ENCODE peak calls at places on chromosomes 6 and 20, in nine cellular contexts. Y, R, H, V, F, A, T, M and W are unnamed samples.

GRCh38 chr6:17584241-17584803 is 15.8 kb upstream of the FAM8A1 start:
- DNase-seq in Y (peak; percentile 58), R (peak; percentile 87), H (no peak), V (peak; percentile 52), F (no peak), A (peak; percentile 53), T (no peak), M (peak; percentile 72), W (no peak)

GRCh38 chr6:159163901-159164370 is 5.3 kb upstream of the FNDC1 start:
- DNase-seq in Y (no peak), R (peak; percentile 93), H (no peak), V (no peak), F (no peak), A (no peak), T (no peak), M (peak; percentile 83), W (no peak)

GRCh38 chr6:6623553-6623952 is 35.0 kb downstream of the LY86 start:
- DNase-seq in Y (no peak), R (no peak), H (no peak), V (no peak), F (no peak), A (no peak), T (no peak), M (no peak), W (no peak)

GRCh38 chr20:3798405-3798768 is 2.3 kb downstream of the CDC25B start:
- DNase-seq in Y (no peak), R (no peak), H (no peak), V (no peak), F (peak; percentile 33), A (no peak), T (peak; percentile 43), M (no peak), W (no peak)

GRCh38 chr6:4299476-4299875 is 164.1 kb upstream of the ECI2 start:
- DNase-seq in Y (peak; percentile 88), R (no peak), H (no peak), V (no peak), F (no peak), A (no peak), T (no peak), M (no peak), W (no peak)

GRCh38 chr20:4471221-4471620 is 250.5 kb upstream of the PRND start:
- DNase-seq in Y (no peak), R (no peak), H (no peak), V (no peak), F (no peak), A (no peak), T (no peak), M (peak; percentile 55), W (no peak)

GRCh38 chr6:170279977-170280688 is 10.7 kb downstream of the DLL1 start:
- DNase-seq in Y (no peak), R (peak; percentile 33), H (peak; percentile 82), V (no peak), F (peak; percentile 91), A (peak; percentile 58), T (peak; percentile 86), M (no peak), W (peak; percentile 86)

GRCh38 chr20:36647194-36648121 is 1.5 kb upstream of the SLA2 start:
- DNase-seq in Y (no peak), R (no peak), H (no peak), V (no peak), F (no peak), A (no peak), T (peak; percentile 14), M (no peak), W (no peak)

GRCh38 chr6:134363323-134364039 is 45.6 kb upstream of the SGK1 start:
- DNase-seq in Y (peak; percentile 98), R (no peak), H (no peak), V (no peak), F (no peak), A (no peak), T (no peak), M (peak; percentile 85), W (no peak)

GRCh38 chr20:50433001-50433400 is 77.2 kb upstream of the PTPN1 start:
- DNase-seq in Y (no peak), R (no peak), H (no peak), V (no peak), F (no peak), A (no peak), T (no peak), M (no peak), W (no peak)

DNA sequence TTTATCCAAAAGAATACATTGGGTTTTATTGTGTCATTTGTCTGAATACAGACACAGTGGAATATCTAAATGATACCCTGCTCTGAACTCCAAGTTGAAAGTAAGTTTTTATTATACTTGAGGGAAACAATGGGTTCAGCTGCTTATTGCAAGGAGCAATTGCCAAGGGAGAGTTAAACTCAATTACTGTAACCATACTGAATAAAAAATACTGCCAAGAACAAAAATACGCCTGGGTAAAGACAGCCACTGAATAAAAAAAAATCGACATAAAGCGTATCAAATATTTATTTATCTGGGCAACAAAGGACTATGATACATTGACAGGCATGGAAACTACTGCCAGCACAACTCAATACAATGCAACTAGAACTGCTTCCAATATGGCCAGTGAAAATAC is 18.1 kb downstream of the TFAP2A start:
- DNase-seq in Y (no peak), R (no peak), H (no peak), V (no peak), F (no peak), A (no peak), T (no peak), M (no peak), W (no peak)
- H3K4me1 ChIP-seq in Y (peaks cover 31% of the 10 kb centered on the region), R (no peaks in the 10 kb centered on the region), H (no peaks in the 10 kb centered on the region), V (no peaks in the 10 kb centered on the region), F (no peaks in the 10 kb centered on the region), A (no peaks in the 10 kb centered on the region), T (no peaks in the 10 kb centered on the region), M (no peaks in the 10 kb centered on the region), W (no peaks in the 10 kb centered on the region)

GRCh38 chr20:45779011-45779915 is 12.4 kb downstream of the WFDC3 start:
- DNase-seq in Y (peak; percentile 99), R (peak; percentile 98), H (peak; percentile 88), V (peak; percentile 66), F (peak; percentile 80), A (peak; percentile 69), T (peak; percentile 90), M (peak; percentile 100), W (peak; percentile 90)

GRCh38 chr20:45776931-45777330 is 14.8 kb downstream of the WFDC3 start:
- DNase-seq in Y (no peak), R (no peak), H (no peak), V (no peak), F (no peak), A (no peak), T (no peak), M (no peak), W (no peak)

GRCh38 chr20:45774933-45775332 is 16.8 kb downstream of the WFDC3 start:
- DNase-seq in Y (no peak), R (no peak), H (peak; percentile 49), V (no peak), F (no peak), A (no peak), T (no peak), M (no peak), W (no peak)

GRCh38 chr20:45772693-45773092 is 19.0 kb downstream of the WFDC3 start:
- DNase-seq in Y (no peak), R (no peak), H (no peak), V (no peak), F (no peak), A (no peak), T (no peak), M (no peak), W (no peak)

GRCh38 chr20:45775411-45775810 is 16.3 kb downstream of the WFDC3 start:
- DNase-seq in Y (no peak), R (no peak), H (no peak), V (no peak), F (no peak), A (no peak), T (no peak), M (no peak), W (no peak)
- TF ChIP-seq CTCF in Y (no peak), R (no peak), H (no peak), V (no peak), F (no peak), A (no peak), T (no peak), M (no peak), W (no peak)

GRCh38 chr6:34773906-34774305 is 16.6 kb downstream of the SNRPC start:
- DNase-seq in Y (no peak), R (no peak), H (no peak), V (no peak), F (no peak), A (no peak), T (no peak), M (no peak), W (no peak)
- H3K36me3 ChIP-seq in Y (peaks cover 15% of the 10 kb centered on the region), R (peaks cover 31% of the 10 kb centered on the region), H (no peaks in the 10 kb centered on the region), V (peaks cover 80% of the 10 kb centered on the region), F (peaks cover 4% of the 10 kb centered on the region), A (peaks cover 87% of the 10 kb centered on the region), T (no peaks in the 10 kb centered on the region), M (peaks cover 4% of the 10 kb centered on the region), W (no peaks in the 10 kb centered on the region)

GRCh38 chr6:156786652-156787051 is 9.5 kb downstream of the ARID1B start:
- DNase-seq in Y (no peak), R (no peak), H (no peak), V (no peak), F (no peak), A (no peak), T (no peak), M (no peak), W (no peak)

GRCh38 chr6:156789081-156789943 is 12.1 kb downstream of the ARID1B start:
- DNase-seq in Y (no peak), R (no peak), H (no peak), V (no peak), F (no peak), A (no peak), T (no peak), M (no peak), W (no peak)

GRCh38 chr6:156791261-156791850 is 14.2 kb downstream of the ARID1B start:
- DNase-seq in Y (peak; percentile 67), R (peak; percentile 81), H (no peak), V (peak; percentile 27), F (no peak), A (no peak), T (no peak), M (peak; percentile 62), W (no peak)

GRCh38 chr6:156790711-156791110 is 13.5 kb downstream of the ARID1B start:
- DNase-seq in Y (no peak), R (no peak), H (no peak), V (no peak), F (no peak), A (no peak), T (no peak), M (no peak), W (no peak)

DNA sequence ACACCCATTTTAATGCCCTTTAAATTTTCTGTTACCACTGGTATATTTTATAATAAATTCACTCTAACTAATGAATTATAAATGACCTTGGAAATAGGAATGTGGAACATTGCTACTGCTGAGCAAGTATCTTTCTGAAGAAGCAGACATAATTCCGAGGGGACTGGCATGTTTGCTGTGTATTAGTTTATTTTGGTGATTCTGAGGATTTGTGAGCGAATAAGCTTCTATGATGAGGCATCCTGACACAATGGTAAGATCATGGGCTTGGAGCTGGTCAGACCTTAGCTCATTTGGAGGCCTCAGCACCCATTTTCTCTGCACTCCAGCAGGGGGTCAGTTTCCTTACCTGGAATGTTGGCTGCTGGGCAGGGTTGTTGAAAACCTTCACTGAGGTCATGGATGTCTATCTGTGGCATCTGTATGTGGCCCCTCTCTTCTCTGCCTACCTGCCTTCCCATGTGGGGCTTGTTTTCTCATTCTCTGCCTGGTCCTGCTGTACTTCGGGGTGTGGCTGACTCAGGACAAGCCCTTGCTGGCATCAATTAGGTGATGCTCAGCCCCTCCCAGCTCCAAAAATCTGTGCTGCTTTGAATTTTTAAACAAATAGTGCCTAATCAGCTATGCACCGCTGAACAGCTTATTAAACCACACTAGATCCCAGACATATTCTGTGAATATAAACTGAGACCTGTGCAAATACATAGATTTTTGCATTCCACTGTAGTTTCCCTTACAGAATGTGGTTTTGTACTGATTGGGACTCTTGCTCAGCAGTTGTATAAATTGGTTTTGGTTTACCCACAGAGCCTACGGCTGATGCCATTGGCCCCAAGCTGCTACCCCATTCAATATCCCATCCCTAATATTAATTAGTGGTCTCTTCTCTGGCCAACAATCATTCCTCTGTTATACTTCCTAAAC is 10.7 kb downstream of the ARID1B start:
- DNase-seq in Y (no peak), R (no peak), H (no peak), V (no peak), F (no peak), A (no peak), T (no peak), M (peak; percentile 22), W (no peak)
- H3K4me1 ChIP-seq in Y (peaks cover 25% of the 10 kb centered on the region), R (peaks cover 59% of the 10 kb centered on the region), H (peaks cover 33% of the 10 kb centered on the region), V (peaks cover 6% of the 10 kb centered on the region), F (peaks cover 19% of the 10 kb centered on the region), A (peaks cover 100% of the 10 kb centered on the region), T (peaks cover 22% of the 10 kb centered on the region), M (peaks cover 8% of the 10 kb centered on the region), W (no peaks in the 10 kb centered on the region)